ENCODE peak calls at places on chromosomes 5 and 9, in six cellular contexts. C, N, E, O, S and Q are unnamed samples.

GRCh38 chr9:120330031-120330430 is 249.9 kb downstream of the CDK5RAP2 start:
- DNase-seq in O (no peak), C (no peak), S (no peak), E (no peak), N (no peak), Q (no peak)

GRCh38 chr5:98307811-98308210 is 465.7 kb upstream of the RGMB start:
- DNase-seq in N (peak), S (no peak), C (peak), O (no peak), E (no peak), Q (peak)

GRCh38 chr5:91020065-91020800 is 362.9 kb downstream of the ARRDC3 start:
- DNase-seq in C (peak), E (no peak), N (peak), S (no peak), O (no peak), Q (no peak)

GRCh38 chr5:77292026-77292757 is 81.7 kb downstream of the PDE8B start:
- DNase-seq in O (no peak), N (peak), E (no peak), S (no peak), C (peak), Q (peak)

GRCh38 chr5:37111426-37112382 is 137.5 kb downstream of the CPLANE1 start:
- DNase-seq in E (no peak), O (no peak), S (no peak), C (peak), N (peak), Q (no peak)

GRCh38 chr5:10467281-10468198 is 25.9 kb downstream of the ROPN1L start:
- DNase-seq in E (no peak), C (peak), N (peak), S (peak), O (no peak), Q (no peak)

GRCh38 chr9:137077010-137077747 is at the start of gene UAP1L1:
- DNase-seq in O (peak), S (peak), E (peak), N (peak), C (peak), Q (no peak)

GRCh38 chr5:126635585-126635984 is 34.8 kb downstream of the PHAX start:
- DNase-seq in E (no peak), S (no peak), C (no peak), O (no peak), N (no peak), Q (no peak)

GRCh38 chr5:67985686-67986387 is 229.7 kb upstream of the PIK3R1 start:
- DNase-seq in S (no peak), N (peak), E (no peak), C (peak), O (no peak), Q (no peak)

GRCh38 chr9:13621871-13622564 is 342.5 kb upstream of the MPDZ start:
- DNase-seq in O (no peak), S (no peak), E (no peak), N (no peak), C (no peak), Q (no peak)

GRCh38 chr9:133517711-133518110 is 7.0 kb downstream of the MYMK start:
- DNase-seq in E (no peak), S (no peak), O (no peak), C (no peak), N (no peak), Q (no peak)

GRCh38 chr5:114266374-114266773 is 95.5 kb upstream of the KCNN2 start:
- DNase-seq in C (no peak), E (no peak), N (no peak), O (no peak), S (no peak), Q (no peak)

GRCh38 chr5:5374034-5374715 is 48.3 kb upstream of the ICE1 start:
- DNase-seq in C (peak), O (no peak), S (no peak), N (peak), E (no peak), Q (no peak)

GRCh38 chr9:93086445-93087224 is 9.4 kb upstream of the CARD19 start:
- DNase-seq in E (no peak), S (peak), C (no peak), O (no peak), N (no peak), Q (no peak)

GRCh38 chr9:124411514-124412227 is 3.6 kb downstream of the PSMB7 start:
- DNase-seq in C (peak), O (no peak), E (no peak), N (peak), S (no peak), Q (peak)

GRCh38 chr5:138932171-138932810 is 57.2 kb upstream of the LRRTM2 start:
- DNase-seq in O (no peak), C (no peak), E (peak), N (no peak), S (peak), Q (no peak)

GRCh38 chr9:77021928-77022782 is 2.7 kb downstream of the FOXB2 start:
- DNase-seq in S (no peak), E (no peak), C (no peak), N (no peak), O (no peak), Q (no peak)

GRCh38 chr5:100667021-100667671 is 132.0 kb downstream of the FAM174A start:
- DNase-seq in O (no peak), E (no peak), S (no peak), N (peak), C (peak), Q (no peak)

GRCh38 chr5:2740051-2740848 is 11.2 kb downstream of the IRX2 start:
- DNase-seq in O (no peak), S (peak), N (no peak), C (no peak), E (no peak), Q (no peak)

GRCh38 chr5:50749181-50749580 is 82.7 kb downstream of the PARP8 start:
- DNase-seq in S (no peak), C (no peak), O (no peak), E (no peak), N (no peak), Q (no peak)

DNA sequence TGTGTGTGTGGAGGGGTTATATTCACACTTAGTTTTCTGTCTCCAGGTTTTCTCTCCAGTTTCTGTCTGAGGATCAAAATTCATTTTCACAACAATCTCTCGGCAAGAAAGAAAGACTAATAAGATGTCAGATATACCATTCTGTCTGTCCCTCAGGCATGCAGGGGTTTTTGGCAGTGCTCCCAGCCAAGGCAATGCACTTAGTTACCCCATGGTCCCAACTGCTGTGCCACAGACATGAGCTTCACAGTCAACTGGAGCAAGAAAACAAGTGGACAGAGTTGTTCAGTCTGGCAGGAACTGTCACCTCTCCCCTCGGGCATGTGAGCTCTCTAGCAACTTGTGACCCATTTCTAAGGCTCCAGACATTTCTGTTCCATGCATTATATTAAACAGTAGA is 101.7 kb upstream of the LHFPL2 start:
- DNase-seq in O (no peak), S (no peak), C (no peak), E (no peak), N (no peak), Q (no peak)
- TF ChIP-seq CTCF in O (no peak), S (no peak), C (no peak), E (no peak), N (no peak), Q (no peak)

GRCh38 chr5:83703059-83703458 is 17.6 kb downstream of the HAPLN1 start:
- DNase-seq in E (no peak), N (no peak), S (no peak), C (no peak), O (no peak), Q (no peak)

GRCh38 chr5:83701886-83702285 is 18.8 kb downstream of the HAPLN1 start:
- DNase-seq in N (peak), S (no peak), C (no peak), E (no peak), O (no peak), Q (no peak)
- H3K4me3 ChIP-seq in N (no peak), S (no peak), C (no peak), E (no peak), O (no peak), Q (no peak)

GRCh38 chr5:72688926-72689325 is 127.5 kb upstream of the TNPO1 start:
- DNase-seq in O (no peak), N (no peak), C (no peak), E (no peak), S (no peak), Q (no peak)
- TF ChIP-seq CTCF in O (no peak), N (no peak), C (no peak), E (no peak), S (no peak), Q (no peak)

GRCh38 chr9:30258079-30258478 is 2126.4 kb upstream of the ACO1 start:
- DNase-seq in O (no peak), N (no peak), C (no peak), S (no peak), E (no peak), Q (no peak)
- H3K4me3 ChIP-seq in O (no peak), N (no peak), C (no peak), S (no peak), E (no peak), Q (no peak)

GRCh38 chr9:135087899-135088347 is 455 bp downstream of the OLFM1 start:
- DNase-seq in N (no peak), E (no peak), O (no peak), S (peak), C (no peak), Q (no peak)

GRCh38 chr9:135085830-135086546 is 1.5 kb upstream of the OLFM1 start:
- DNase-seq in S (peak), E (peak), N (peak), O (peak), C (peak), Q (no peak)

GRCh38 chr9:135088348-135088978 is 995 bp downstream of the OLFM1 start:
- DNase-seq in O (no peak), C (no peak), S (peak), E (no peak), N (no peak), Q (no peak)

GRCh38 chr9:135086597-135087488 is 625 bp upstream of the OLFM1 start:
- DNase-seq in S (peak), O (no peak), E (no peak), N (no peak), C (no peak), Q (no peak)

DNA sequence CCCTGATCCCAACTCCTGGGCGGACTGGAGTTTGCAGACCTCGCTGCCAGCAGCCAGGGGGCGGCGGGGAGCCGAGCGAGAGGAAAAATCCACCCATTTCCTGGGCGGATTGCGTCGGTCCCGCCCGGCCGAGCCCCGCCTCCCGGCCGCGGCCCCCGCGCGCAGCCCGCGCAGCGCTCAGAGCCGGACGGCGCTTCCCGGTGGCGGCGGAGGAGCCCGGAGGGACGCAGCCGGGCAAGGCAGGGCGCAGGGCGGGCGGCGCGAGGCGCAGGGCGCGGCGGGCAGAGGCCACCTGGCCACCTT is at the start of gene OLFM1:
- DNase-seq in O (peak), N (peak), E (no peak), C (peak), S (peak), Q (no peak)
- TF ChIP-seq CTCF in O (peak), N (peak), E (no peak), C (no peak), S (peak), Q (peak)

GRCh38 chr5:69415584-69415958 is 655 bp downstream of the MARVELD2 start:
- DNase-seq in S (peak), O (no peak), N (no peak), C (no peak), E (no peak), Q (no peak)
- H3K4me3 ChIP-seq in S (peak), O (peak), N (peak), C (peak), E (no peak), Q (no peak)

DNA sequence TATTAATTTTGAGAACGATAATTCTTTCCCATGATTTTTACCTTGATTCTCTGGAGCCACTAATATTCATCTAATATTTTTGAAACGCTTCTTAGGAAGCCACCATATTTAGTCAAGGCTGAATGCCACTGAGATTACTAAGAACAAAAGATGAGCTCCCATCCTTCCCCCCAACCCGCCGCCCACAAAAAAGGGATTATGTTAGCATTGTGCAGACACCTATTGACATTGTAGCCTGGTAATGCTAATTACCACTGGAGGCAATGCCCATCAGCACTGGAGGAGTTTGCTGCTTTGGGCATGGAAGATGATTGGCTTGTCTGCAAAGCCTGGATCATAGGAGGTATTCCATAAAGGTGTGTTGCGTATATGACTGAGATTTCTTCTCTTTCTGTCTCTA is 739.1 kb upstream of the WWC1 start:
- DNase-seq in O (no peak), N (no peak), E (no peak), S (no peak), C (no peak), Q (no peak)
- TF ChIP-seq CTCF in O (no peak), N (no peak), E (no peak), S (no peak), C (no peak), Q (no peak)